ENCODE peak calls at places on chromosomes 1 and 21, in four cellular contexts. S is pancreas; Z is activated CD4-positive, alpha-beta T cell treated with anti-CD3 and anti-CD28 coated beads, Interleukin-2, amount 50 U/mL, for 48 hours; B is iris pigment epithelial cell. K is an unnamed sample.

GRCh38 chr1:244450597-244451538 is 841 bp downstream of the ADSS2 start:
- DNase-seq in S (peak), Z (peak), B (peak), K (peak)

GRCh38 chr1:201226859-201227488 is 36.4 kb downstream of the IGFN1 start:
- DNase-seq in S (no peak), Z (no peak), B (no peak), K (no peak)

GRCh38 chr1:15428815-15429435 is 9.3 kb upstream of the CTRC start:
- DNase-seq in S (no peak), Z (no peak), B (no peak), K (no peak)

GRCh38 chr1:223223091-223223995 is 80.3 kb upstream of the TLR5 start:
- DNase-seq in S (no peak), Z (no peak), B (no peak), K (no peak)

GRCh38 chr1:68973459-68974244 is 476.8 kb upstream of the DEPDC1 start:
- DNase-seq in S (no peak), Z (no peak), B (peak), K (peak)

GRCh38 chr21:28521932-28522826 is 470.5 kb downstream of the LTN1 start:
- DNase-seq in S (no peak), Z (no peak), B (peak), K (peak)

GRCh38 chr21:43979654-43980053 is 32.5 kb upstream of the TRAPPC10 start:
- DNase-seq in S (no peak), Z (no peak), B (peak), K (no peak)

GRCh38 chr1:6485140-6485936 is 6.1 kb downstream of the PLEKHG5 start:
- DNase-seq in S (no peak), Z (no peak), B (no peak), K (peak)

GRCh38 chr1:84303154-84303830 is 1.8 kb downstream of the SAMD13 start:
- DNase-seq in S (no peak), Z (no peak), B (no peak), K (no peak)

GRCh38 chr1:175572932-175573871 is 170.2 kb downstream of the TNR start:
- DNase-seq in S (peak), Z (no peak), B (no peak), K (no peak)

GRCh38 chr1:160711528-160712311 is at the start of gene CD48:
- DNase-seq in S (no peak), Z (peak), B (no peak), K (no peak)

GRCh38 chr1:61191140-61191720 is 108.9 kb downstream of the NFIA start:
- DNase-seq in S (no peak), Z (no peak), B (no peak), K (no peak)

GRCh38 chr1:227729881-227730629 is 5.0 kb downstream of the JMJD4 start:
- DNase-seq in S (no peak), Z (peak), B (peak), K (peak)

GRCh38 chr1:246477634-246478033 is 29.4 kb downstream of the SMYD3 start:
- DNase-seq in S (no peak), Z (no peak), B (no peak), K (no peak)

GRCh38 chr1:16967095-16967567 is 13.3 kb downstream of the MFAP2 start:
- DNase-seq in S (no peak), Z (no peak), B (peak), K (peak)